ENCODE peak calls at places on chromosomes 16 and 17, in six cellular contexts. Z is NCI-H1092 treated with DMSO at 0.1 percent for 48 hours; O is hypothalamus; T is activated CD4-positive, alpha-beta T cell treated with anti-CD3 and anti-CD28 coated beads, Interleukin-2, amount 50 U/mL, for 1 hour; R is small intestine; F is activated T-helper 1 cell treated with Interleukin-2 at 50 U/mL for 16 hours. P is an unnamed sample.

GRCh38 chr16:3961449-3961849 is 80.9 kb upstream of the CREBBP start:
- DNase-seq in Z (no peak), T (no peak), O (no peak), R (no peak), F (no peak), P (no peak)

GRCh38 chr16:57146735-57147134 is 39.1 kb downstream of the PSME3IP1 start:
- DNase-seq in O (no peak), Z (no peak), T (no peak), R (no peak), F (no peak), P (no peak)

GRCh38 chr17:77540531-77540930 is 399.8 kb downstream of the SEC14L1 start:
- DNase-seq in Z (no peak), R (peak), F (no peak), T (no peak), O (no peak), P (no peak)

GRCh38 chr16:81446318-81447275 is 2.0 kb downstream of the CMIP start:
- DNase-seq in O (no peak), T (peak), F (no peak), Z (peak), R (peak), P (no peak)

GRCh38 chr17:51032850-51033249 is 87.8 kb downstream of the SPAG9 start:
- DNase-seq in R (no peak), O (no peak), Z (no peak), F (no peak), T (no peak), P (no peak)

GRCh38 chr16:4385789-4386451 is 14.3 kb downstream of the VASN start:
- DNase-seq in R (no peak), Z (no peak), O (no peak), F (no peak), T (no peak), P (no peak)

GRCh38 chr16:30335598-30336474 is 19.3 kb downstream of the CD2BP2 start:
- DNase-seq in T (no peak), Z (peak), R (peak), O (no peak), F (no peak), P (no peak)

GRCh38 chr17:20190605-20191004 is 181.4 kb downstream of the SPECC1 start:
- DNase-seq in F (no peak), R (no peak), O (no peak), Z (no peak), T (no peak), P (no peak)

GRCh38 chr17:72273301-72274056 is 152.7 kb downstream of the SOX9 start:
- DNase-seq in R (no peak), F (no peak), Z (no peak), O (no peak), T (no peak), P (no peak)

GRCh38 chr16:56691885-56692284 is 9.6 kb downstream of the MT1X start:
- DNase-seq in R (peak), F (no peak), Z (no peak), T (no peak), O (no peak), P (no peak)

GRCh38 chr17:34275881-34276280 is 5.9 kb downstream of the CCL7 start:
- DNase-seq in T (no peak), O (no peak), R (no peak), Z (no peak), F (no peak), P (no peak)

GRCh38 chr17:41505836-41506767 is 690 bp upstream of the KRT13 start:
- DNase-seq in T (no peak), O (no peak), F (no peak), R (no peak), Z (no peak), P (no peak)